ENCODE peak calls at places on chromosome 18, in six cellular contexts. I, V, A, K, Y and M are unnamed samples. For H3K4me1, the result is how much of the 10 kb centered on the place peaks cover.

GRCh38 chr18:71249791-71250190 is 960.9 kb downstream of the SOCS6 start:
- DNase-seq in A (no peak), K (no peak), Y (no peak), V (no peak), I (no peak), M (no peak)

GRCh38 chr18:3879836-3880120 is 429.8 kb downstream of the TGIF1 start:
- DNase-seq in I (no peak), Y (no peak), V (no peak), K (no peak), A (no peak), M (no peak)

GRCh38 chr18:30415903-30416302 is 626.6 kb downstream of the DSC3 start:
- DNase-seq in Y (no peak), K (no peak), A (no peak), I (no peak), V (no peak), M (no peak)

GRCh38 chr18:54737986-54738385 is 90.3 kb upstream of the RAB27B start:
- DNase-seq in V (no peak), A (peak), K (peak), Y (no peak), I (no peak), M (no peak)

GRCh38 chr18:72675394-72675793 is 131.3 kb upstream of the CBLN2 start:
- DNase-seq in I (peak), Y (peak), V (no peak), A (no peak), K (no peak), M (no peak)

GRCh38 chr18:58211510-58211909 is 167.5 kb downstream of the NEDD4L start:
- DNase-seq in I (no peak), V (no peak), K (no peak), A (no peak), Y (no peak), M (no peak)

GRCh38 chr18:67302043-67302442 is 214.5 kb downstream of the DSEL start:
- DNase-seq in Y (no peak), I (no peak), V (no peak), K (peak), A (peak), M (no peak)

GRCh38 chr18:56083097-56083865 is 495.3 kb upstream of the TCF4 start:
- DNase-seq in A (no peak), V (no peak), I (no peak), Y (peak), K (peak), M (no peak)

GRCh38 chr18:62500966-62501591 is 21.7 kb upstream of the ZCCHC2 start:
- DNase-seq in A (no peak), Y (no peak), I (no peak), V (no peak), K (no peak), M (no peak)

GRCh38 chr18:457120-457519 is 43.4 kb downstream of the COLEC12 start:
- DNase-seq in K (peak), Y (peak), I (no peak), V (no peak), A (peak), M (no peak)

GRCh38 chr18:456361-456821 is 44.1 kb downstream of the COLEC12 start:
- DNase-seq in I (no peak), V (no peak), K (peak), Y (no peak), A (peak), M (no peak)

GRCh38 chr18:449374-449773 is 51.1 kb downstream of the COLEC12 start:
- DNase-seq in Y (no peak), I (peak), V (no peak), A (no peak), K (no peak), M (no peak)

GRCh38 chr18:453399-453798 is 47.1 kb downstream of the COLEC12 start:
- DNase-seq in A (no peak), V (no peak), Y (no peak), I (no peak), K (no peak), M (no peak)

GRCh38 chr18:452801-453200 is 47.7 kb downstream of the COLEC12 start:
- DNase-seq in K (no peak), Y (no peak), A (no peak), I (no peak), V (no peak), M (no peak)
- H3K4me1 ChIP-seq in K (under half), Y (under half), A (under half), I (under half), V (under half), M (under half)

GRCh38 chr18:27778441-27778840 is 398.5 kb downstream of the CDH2 start:
- DNase-seq in A (peak), K (peak), V (no peak), Y (peak), I (no peak), M (no peak)
- H2BK15ac ChIP-seq in A (no peak), K (no peak), V (no peak), Y (no peak), I (no peak), M (no peak)

DNA sequence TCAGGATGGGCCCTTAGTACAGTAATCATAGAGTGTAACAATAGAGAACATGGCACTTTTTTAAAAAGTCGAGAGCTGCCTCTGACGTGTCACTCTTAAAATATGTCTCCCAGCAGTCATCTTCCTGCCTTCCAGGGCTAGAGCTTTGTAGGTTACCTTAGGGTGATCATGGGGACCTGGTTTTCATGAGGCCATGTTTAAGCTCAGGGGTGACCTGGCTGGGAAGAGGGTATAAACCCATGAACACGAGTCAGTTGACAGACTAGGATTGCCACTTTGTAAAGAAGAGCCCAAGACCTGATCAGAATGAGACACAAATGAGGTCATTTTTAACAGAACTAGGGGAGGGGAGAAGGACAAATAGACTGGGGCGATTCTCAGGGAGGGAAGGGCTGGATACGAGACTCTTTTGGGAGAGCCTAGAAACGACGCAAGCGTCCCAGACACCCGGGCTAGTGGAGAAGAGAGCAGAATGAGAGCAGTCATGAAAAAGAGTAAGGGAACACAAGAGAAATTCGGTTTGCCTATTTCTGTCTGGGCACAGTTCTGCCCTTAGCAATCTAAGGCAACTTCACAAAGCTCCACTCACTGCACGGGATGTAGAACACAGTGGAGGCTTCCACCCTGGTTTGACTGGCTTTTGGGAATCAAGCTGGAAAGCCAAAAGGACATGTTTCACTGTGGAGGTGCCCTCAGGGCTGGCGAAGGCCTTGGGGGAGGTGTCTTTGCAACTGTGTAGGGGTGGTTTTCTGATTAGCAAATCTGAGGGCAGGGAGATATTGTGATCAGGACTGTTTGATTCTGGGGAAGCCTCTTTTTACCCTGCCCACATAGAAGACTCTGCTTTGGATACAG is 1.8 kb upstream of the RAB31 start:
- DNase-seq in V (no peak), Y (peak), I (no peak), A (peak), K (peak), M (no peak)
- H3K4me1 ChIP-seq in V (under half), Y (under half), I (under half), A (under half), K (under half), M (under half)

GRCh38 chr18:35252466-35252865 is 11.6 kb downstream of the ZNF397 start:
- DNase-seq in K (no peak), Y (no peak), V (no peak), A (no peak), I (no peak), M (no peak)

GRCh38 chr18:35253655-35254287 is 12.9 kb downstream of the ZNF397 start:
- DNase-seq in V (no peak), K (no peak), A (no peak), I (no peak), Y (no peak), M (no peak)

GRCh38 chr18:35256947-35257346 is 16.1 kb downstream of the ZNF397 start:
- DNase-seq in Y (no peak), K (no peak), V (no peak), I (no peak), A (no peak), M (no peak)
- H2BK15ac ChIP-seq in Y (no peak), K (no peak), V (no peak), I (no peak), A (no peak), M (no peak)

GRCh38 chr18:24016643-24017042 is 2.1 kb downstream of the TTC39C start:
- DNase-seq in A (no peak), I (no peak), Y (peak), V (no peak), K (no peak), M (no peak)
- H3K4me1 ChIP-seq in A (under half), I (under half), Y (under half), V (under half), K (under half), M (under half)

GRCh38 chr18:43278401-43278800 is 1.1 kb upstream of the SYT4 start:
- DNase-seq in I (no peak), K (no peak), V (no peak), A (no peak), Y (no peak), M (no peak)
- H2BK15ac ChIP-seq in I (no peak), K (no peak), V (no peak), A (no peak), Y (no peak), M (no peak)

DNA sequence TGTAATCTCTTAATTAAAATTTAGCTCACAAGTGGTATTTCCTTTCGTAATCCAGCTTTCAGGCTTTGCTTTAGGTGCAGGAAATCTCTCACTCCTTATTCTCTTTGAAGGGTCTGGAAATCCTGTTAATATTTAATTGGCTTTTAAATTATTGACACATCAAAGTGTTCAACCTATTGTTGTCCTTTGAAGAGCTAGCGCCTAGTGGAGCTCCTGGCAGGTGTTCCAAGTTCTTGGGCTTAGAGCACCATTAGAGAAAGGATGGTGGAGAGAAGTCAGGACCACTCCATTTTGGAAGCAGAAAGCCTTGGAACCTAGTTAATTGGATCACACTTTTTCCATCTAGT is 92.4 kb downstream of the CABLES1 start:
- DNase-seq in A (no peak), V (no peak), I (no peak), K (no peak), Y (no peak), M (no peak)
- H3K4me1 ChIP-seq in A (under half), V (under half), I (under half), K (under half), Y (under half), M (under half)

DNA sequence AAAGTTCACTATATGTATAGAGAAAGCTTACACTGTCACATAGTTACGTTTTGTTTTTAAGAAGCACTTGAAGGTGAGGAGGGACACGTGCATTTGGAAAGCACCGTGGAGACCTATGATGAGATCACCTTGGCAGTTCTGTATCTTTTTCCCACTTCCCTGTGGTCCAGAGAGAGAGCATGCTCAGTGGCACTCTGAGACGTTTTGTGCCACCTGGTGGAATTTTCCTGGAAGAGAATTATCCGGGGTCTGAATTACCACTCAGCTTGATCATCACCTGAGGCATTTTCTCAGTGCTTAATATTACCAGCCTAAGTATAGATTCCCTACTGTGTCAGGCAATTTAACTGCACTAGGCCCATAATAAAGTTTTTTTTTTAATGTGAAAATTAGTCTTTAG is 469.4 kb upstream of the SMIM21 start:
- DNase-seq in V (no peak), Y (peak), K (no peak), I (no peak), A (no peak), M (no peak)
- H2BK15ac ChIP-seq in V (no peak), Y (no peak), K (no peak), I (no peak), A (no peak), M (no peak)

GRCh38 chr18:76747676-76748075 is 74.7 kb upstream of the ZNF236 start:
- DNase-seq in Y (no peak), V (no peak), A (no peak), I (no peak), K (no peak), M (no peak)
- H3K4me1 ChIP-seq in Y (under half), V (under half), A (under half), I (under half), K (under half), M (under half)